ENCODE peak calls at places on chromosomes 4 and X, in seven cellular contexts. Z is aorta, X is AG08395, U is cardiac fibroblast, W is AG10803, O is mammary epithelial cell, K is brain microvascular endothelial cell. D is an unnamed sample.

GRCh38 chrX:3598696-3599095 is 114.8 kb downstream of the PRKX start:
- DNase-seq in W (no peak), U (no peak), Z (no peak), K (no peak), X (no peak), O (no peak), D (no peak)

GRCh38 chr4:136412708-136413107 is 1119.6 kb downstream of the PCDH18 start:
- DNase-seq in W (no peak), Z (no peak), O (peak; percentile 21), U (peak; percentile 14), X (no peak), K (peak; percentile 29), D (no peak)

GRCh38 chr4:184395451-184395917 is 78.9 kb downstream of the IRF2 start:
- DNase-seq in O (no peak), X (no peak), Z (no peak), U (no peak), K (no peak), W (no peak), D (no peak)

GRCh38 chrX:148741441-148741840 is 241.0 kb downstream of the AFF2 start:
- DNase-seq in U (peak; percentile 11), K (no peak), X (no peak), Z (no peak), W (no peak), O (no peak), D (no peak)

GRCh38 chr4:184385705-184386141 is 88.6 kb downstream of the IRF2 start:
- DNase-seq in W (no peak), O (peak; percentile 76), X (no peak), U (peak; percentile 61), K (no peak), Z (no peak), D (peak; percentile 81)

GRCh38 chrX:120664081-120664480 is 34.2 kb upstream of the C1GALT1C1 start:
- DNase-seq in W (peak; percentile 27), U (peak; percentile 49), Z (no peak), O (peak; percentile 13), X (no peak), K (no peak), D (no peak)

GRCh38 chrX:38232287-38232686 is 11.6 kb upstream of the SRPX start:
- DNase-seq in U (peak; percentile 81), W (peak; percentile 72), Z (no peak), K (peak; percentile 32), O (peak; percentile 73), X (peak; percentile 19), D (no peak)

GRCh38 chrX:10296581-10296980 is 139.8 kb downstream of the CLCN4 start:
- DNase-seq in Z (no peak), K (peak; percentile 25), O (no peak), X (peak; percentile 20), U (peak; percentile 48), W (peak; percentile 77), D (no peak)

GRCh38 chr4:128468485-128468989 is 180.9 kb upstream of the PGRMC2 start:
- DNase-seq in K (peak; percentile 94), X (peak; percentile 89), U (peak; percentile 99), Z (no peak), O (peak; percentile 54), W (peak; percentile 95), D (peak; percentile 67)

GRCh38 chrX:26613951-26614350 is 398.0 kb downstream of the MAGEB5 start:
- DNase-seq in K (peak; percentile 25), Z (no peak), U (no peak), W (peak; percentile 0), O (no peak), X (no peak), D (no peak)

GRCh38 chr4:73871911-73872310 is 2.7 kb downstream of the CXCL1 start:
- DNase-seq in K (no peak), U (peak; percentile 33), O (no peak), W (no peak), Z (no peak), X (no peak), D (no peak)

GRCh38 chr4:155604718-155605601 is 61.7 kb upstream of the GUCY1A1 start:
- DNase-seq in O (peak; percentile 79), K (peak; percentile 64), Z (no peak), X (peak; percentile 84), U (peak; percentile 94), W (peak; percentile 93), D (peak; percentile 24)

GRCh38 chrX:101685923-101686322 is 26.3 kb upstream of the ARMCX2 start:
- DNase-seq in O (no peak), K (no peak), W (peak; percentile 1), Z (no peak), X (no peak), U (no peak), D (no peak)

GRCh38 chr4:186265683-186266648 is at the start of gene F11:
- DNase-seq in O (no peak), W (no peak), K (no peak), X (no peak), Z (no peak), U (no peak), D (no peak)

GRCh38 chr4:791866-792630 is 33.9 kb downstream of the CPLX1 start:
- DNase-seq in O (no peak), W (peak; percentile 8), Z (peak; percentile 80), K (no peak), U (peak; percentile 31), X (no peak), D (peak; percentile 55)

GRCh38 chr4:124833831-124834505 is 121.4 kb upstream of the ANKRD50 start:
- DNase-seq in W (no peak), Z (no peak), K (no peak), O (no peak), X (no peak), U (no peak), D (no peak)

GRCh38 chr4:41963105-41963504 is 18.5 kb upstream of the DCAF4L1 start:
- DNase-seq in Z (no peak), X (no peak), U (peak; percentile 29), W (peak; percentile 21), K (peak; percentile 10), O (no peak), D (no peak)

GRCh38 chrX:2908125-2908685 is 20.9 kb downstream of the ARSD start:
- DNase-seq in X (no peak), U (no peak), Z (no peak), K (no peak), W (no peak), O (no peak), D (no peak)

GRCh38 chrX:63664083-63664482 is 120.9 kb downstream of the ARHGEF9 start:
- DNase-seq in Z (no peak), W (no peak), O (no peak), U (peak; percentile 11), X (peak; percentile 17), K (no peak), D (no peak)

GRCh38 chr4:169062861-169063197 is 52.8 kb upstream of the CBR4 start:
- DNase-seq in W (no peak), Z (no peak), O (no peak), X (no peak), K (no peak), U (peak; percentile 59), D (no peak)

GRCh38 chr4:175034986-175035705 is 117.0 kb downstream of the ADAM29 start:
- DNase-seq in X (no peak), K (peak; percentile 10), O (no peak), Z (no peak), W (no peak), U (no peak), D (no peak)

GRCh38 chrX:45986971-45987370 is 558.2 kb downstream of the ZNF674 start:
- DNase-seq in W (peak; percentile 7), U (peak; percentile 10), K (peak; percentile 19), X (peak; percentile 4), Z (no peak), O (peak; percentile 19), D (no peak)

GRCh38 chr4:88297725-88298453 is 13.5 kb upstream of the PPM1K start:
- DNase-seq in X (no peak), Z (no peak), W (no peak), U (no peak), K (no peak), O (no peak), D (no peak)

GRCh38 chrX:23764585-23764984 is 18.4 kb upstream of the SAT1 start:
- DNase-seq in X (no peak), O (no peak), W (no peak), U (no peak), Z (no peak), K (no peak), D (no peak)

D was measured in transverse colon.